ENCODE peak calls at places on chromosomes 2 and 18, in eight cellular contexts. P, I, H, K, E, D, F and N are unnamed samples. For H3K27me3, the result is how much of the 10 kb centered on the place peaks cover.

GRCh38 chr2:25558262-25558661 is 115.1 kb downstream of the DTNB start:
- DNase-seq in K (peak), E (peak), H (no peak), F (no peak), P (no peak), I (peak), D (peak), N (no peak)

GRCh38 chr2:30385327-30385726 is 61.7 kb upstream of the LCLAT1 start:
- DNase-seq in D (no peak), E (peak), H (peak), I (peak), F (no peak), P (no peak), K (no peak), N (peak)

GRCh38 chr2:130756041-130756720 is 841 bp downstream of the AMER3 start:
- DNase-seq in H (peak), D (no peak), F (no peak), E (peak), P (no peak), I (peak), K (no peak), N (no peak)

GRCh38 chr2:208072250-208072892 is 47.0 kb upstream of the PLEKHM3 start:
- DNase-seq in D (peak), H (peak), F (peak), P (peak), I (peak), K (no peak), E (peak), N (peak)

GRCh38 chr18:46416706-46417638 is 240.0 kb downstream of the LOXHD1 start:
- DNase-seq in K (no peak), E (no peak), H (no peak), P (no peak), D (no peak), F (peak), I (no peak), N (no peak)

GRCh38 chr18:55641501-55641900 is 53.5 kb upstream of the TCF4 start:
- DNase-seq in I (no peak), K (no peak), H (no peak), E (peak), P (no peak), F (no peak), D (no peak), N (no peak)

GRCh38 chr2:223526106-223526505 is 76.1 kb downstream of the SCG2 start:
- DNase-seq in K (no peak), P (no peak), I (peak), E (no peak), F (peak), D (no peak), H (no peak), N (no peak)

GRCh38 chr2:46296216-46296839 is 879 bp upstream of the EPAS1 start:
- DNase-seq in P (no peak), E (peak), I (peak), F (no peak), D (peak), H (peak), K (peak), N (peak)

GRCh38 chr2:17661460-17661859 is 92.2 kb downstream of the SMC6 start:
- DNase-seq in K (no peak), P (no peak), E (no peak), I (no peak), H (no peak), F (no peak), D (no peak), N (no peak)

GRCh38 chr2:172283476-172283875 is 143.9 kb upstream of the ITGA6 start:
- DNase-seq in D (no peak), F (no peak), P (no peak), I (no peak), K (no peak), H (no peak), E (peak), N (no peak)

GRCh38 chr2:43430489-43430888 is 165.3 kb downstream of the THADA start:
- DNase-seq in H (no peak), D (no peak), P (no peak), K (no peak), F (no peak), E (no peak), I (peak), N (no peak)

GRCh38 chr2:201057089-201057499 is 14.4 kb downstream of the HYCC2 start:
- DNase-seq in P (no peak), I (no peak), E (peak), K (no peak), D (no peak), F (no peak), H (no peak), N (no peak)

GRCh38 chr18:23553887-23554286 is 32.4 kb downstream of the NPC1 start:
- DNase-seq in H (no peak), D (no peak), I (no peak), P (no peak), E (no peak), K (no peak), F (no peak), N (no peak)

GRCh38 chr18:58661423-58661822 is 9.8 kb upstream of the MALT1 start:
- DNase-seq in E (peak), H (no peak), K (no peak), D (no peak), F (no peak), P (no peak), I (peak), N (no peak)

GRCh38 chr2:188725981-188726380 is 248.2 kb upstream of the COL3A1 start:
- DNase-seq in I (peak), P (no peak), H (no peak), K (no peak), E (peak), F (no peak), D (no peak), N (no peak)

GRCh38 chr2:219285894-219286425 is 6.8 kb downstream of the DNAJB2 start:
- DNase-seq in H (peak), F (no peak), D (peak), K (no peak), E (peak), P (no peak), I (no peak), N (peak)

GRCh38 chr2:186645999-186646398 is 47.9 kb upstream of the FAM171B start:
- DNase-seq in E (no peak), H (no peak), F (no peak), P (no peak), I (no peak), D (no peak), K (no peak), N (no peak)

GRCh38 chr2:10079931-10080535 is at the start of gene CYS1:
- DNase-seq in D (no peak), K (peak), P (no peak), F (no peak), E (peak), I (no peak), H (peak), N (peak)

GRCh38 chr18:51234117-51235010 is 36.9 kb upstream of the MEX3C start:
- DNase-seq in K (no peak), P (no peak), E (peak), F (no peak), I (no peak), H (no peak), D (no peak), N (no peak)

GRCh38 chr2:144343135-144343534 is 176.8 kb downstream of the ZEB2 start:
- DNase-seq in K (no peak), D (no peak), P (no peak), H (no peak), I (peak), E (no peak), F (no peak), N (no peak)

GRCh38 chr2:223815884-223816570 is 21.4 kb downstream of the AP1S3 start:
- DNase-seq in K (no peak), I (peak), E (peak), H (no peak), F (peak), P (no peak), D (no peak), N (no peak)

GRCh38 chr2:191646612-191646902 is 31.4 kb upstream of the NABP1 start:
- DNase-seq in H (no peak), I (peak), E (peak), D (no peak), P (no peak), K (no peak), F (no peak), N (no peak)

GRCh38 chr18:32548688-32549087 is 78.0 kb upstream of the GAREM1 start:
- DNase-seq in F (no peak), I (no peak), H (peak), K (no peak), E (no peak), P (no peak), D (no peak), N (no peak)

GRCh38 chr2:9188823-9189222 is 17.8 kb upstream of the ASAP2 start:
- DNase-seq in K (no peak), H (no peak), I (no peak), D (no peak), E (no peak), F (no peak), P (no peak), N (no peak)

GRCh38 chr2:45637440-45637839 is 14.0 kb upstream of the PRKCE start:
- DNase-seq in E (no peak), I (peak), K (no peak), F (no peak), H (no peak), D (no peak), P (no peak), N (peak)

GRCh38 chr2:24402242-24403092 is 42.1 kb upstream of the ITSN2 start:
- DNase-seq in K (no peak), E (no peak), P (no peak), H (no peak), D (no peak), I (no peak), F (no peak), N (no peak)

GRCh38 chr2:84840306-84840705 is 40.6 kb downstream of the TRABD2A start:
- DNase-seq in E (peak), P (no peak), H (no peak), F (no peak), I (no peak), D (no peak), K (no peak), N (no peak)

GRCh38 chr2:162732946-162733698 is 105.4 kb downstream of the KCNH7 start:
- DNase-seq in F (no peak), H (no peak), P (no peak), D (no peak), E (no peak), I (peak), K (peak), N (peak)

GRCh38 chr2:96214554-96214953 is 5.9 kb upstream of the STARD7 start:
- DNase-seq in H (no peak), D (no peak), F (no peak), K (no peak), E (no peak), P (no peak), I (no peak), N (no peak)

GRCh38 chr18:30658306-30658705 is 384.2 kb downstream of the DSC3 start:
- DNase-seq in D (no peak), F (no peak), H (no peak), E (no peak), K (no peak), P (no peak), I (no peak), N (peak)

GRCh38 chr2:99754215-99754614 is 264.4 kb upstream of the REV1 start:
- DNase-seq in P (no peak), I (peak), K (no peak), H (no peak), D (no peak), E (peak), F (no peak), N (no peak)

GRCh38 chr2:190367091-190367490 is 23.7 kb downstream of the INPP1 start:
- DNase-seq in F (no peak), P (no peak), E (no peak), D (no peak), H (no peak), K (no peak), I (no peak), N (no peak)

GRCh38 chr2:54212456-54212855 is 43.6 kb downstream of the TSPYL6 start:
- DNase-seq in P (no peak), D (no peak), H (no peak), E (peak), I (peak), F (no peak), K (no peak), N (peak)

GRCh38 chr2:174729797-174730529 is 34.3 kb downstream of the CHRNA1 start:
- DNase-seq in E (peak), I (no peak), D (no peak), H (peak), P (peak), F (no peak), K (no peak), N (peak)

GRCh38 chr18:58611471-58612131 is 17.3 kb downstream of the ALPK2 start:
- DNase-seq in K (no peak), E (no peak), D (no peak), H (peak), I (no peak), F (no peak), P (no peak), N (no peak)

GRCh38 chr2:225566798-225567197 is 167.3 kb downstream of the NYAP2 start:
- DNase-seq in P (no peak), K (no peak), I (peak), F (no peak), E (no peak), D (no peak), H (no peak), N (no peak)

GRCh38 chr2:102449370-102449974 is 23.6 kb upstream of the SLC9A4 start:
- DNase-seq in D (peak), K (no peak), I (peak), P (peak), F (peak), E (peak), H (peak), N (no peak)

GRCh38 chr18:10455726-10456453 is 1.5 kb downstream of the APCDD1 start:
- DNase-seq in F (no peak), I (no peak), P (no peak), E (no peak), K (no peak), H (peak), D (no peak), N (no peak)
- H3K27me3 ChIP-seq in F (under half), I (half or more), P (under half), E (under half), K (under half), H (under half), D (under half), N (under half)

GRCh38 chr2:222283634-222284033 is 15.2 kb downstream of the PAX3 start:
- DNase-seq in P (no peak), E (no peak), F (no peak), D (no peak), H (peak), I (no peak), K (no peak), N (no peak)
- H3K27me3 ChIP-seq in P (under half), E (under half), F (half or more), D (under half), H (under half), I (half or more), K (under half), N (under half)

GRCh38 chr2:133871810-133872209 is 303.5 kb upstream of the NCKAP5 start:
- DNase-seq in E (no peak), I (peak), H (no peak), K (no peak), D (no peak), P (no peak), F (no peak), N (peak)
- H3K27me3 ChIP-seq in E (under half), I (under half), H (under half), K (under half), D (under half), P (under half), F (under half), N (under half)

DNA sequence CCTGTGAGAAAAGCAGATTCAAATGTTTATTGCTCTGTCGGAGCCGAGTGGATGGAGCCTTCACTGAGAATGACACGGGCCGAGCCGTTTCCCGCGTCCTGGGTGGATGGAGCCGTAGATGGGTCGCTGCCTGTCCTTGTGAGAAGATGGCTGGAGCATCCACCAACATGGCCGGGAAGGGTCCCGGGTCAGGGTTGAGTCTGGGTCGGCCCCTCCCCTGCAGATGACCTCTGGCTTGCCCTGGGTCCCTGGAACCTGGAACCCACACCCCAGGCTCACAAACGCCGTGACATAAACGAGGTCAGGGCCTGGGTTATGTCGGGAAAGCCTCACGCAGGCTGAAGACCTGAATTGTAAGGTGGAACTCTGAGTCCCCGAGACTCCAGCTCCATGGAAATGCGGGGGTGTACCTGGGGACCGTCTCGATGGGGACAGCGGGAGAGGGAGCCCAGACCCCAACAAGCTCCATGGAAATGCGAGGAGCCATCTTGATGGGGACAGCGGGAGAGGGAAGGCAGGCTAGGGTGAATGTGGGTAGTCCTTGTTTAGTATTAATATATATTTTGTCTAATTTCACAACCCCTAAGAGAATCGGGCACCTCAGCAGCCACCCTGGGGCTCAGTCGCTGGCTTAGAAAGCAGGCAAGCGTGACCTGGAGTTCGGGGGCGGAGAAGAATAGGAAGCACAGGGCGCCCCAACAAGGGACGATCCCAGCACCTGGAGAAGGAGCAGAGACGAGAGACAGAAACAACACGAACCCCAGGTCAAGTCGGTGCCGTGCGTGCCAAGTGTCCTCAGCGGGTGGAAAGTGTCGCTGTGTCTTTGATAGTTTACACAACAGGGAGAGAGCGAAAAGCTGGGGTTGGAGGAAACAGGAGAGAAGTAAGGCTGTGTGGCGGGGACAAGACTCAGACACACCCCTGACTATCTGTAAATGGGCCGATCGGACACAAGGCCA is 95.1 kb downstream of the NFATC1 start:
- DNase-seq in I (no peak), D (no peak), K (no peak), P (no peak), H (peak), E (no peak), F (no peak), N (no peak)
- H3K27me3 ChIP-seq in I (under half), D (under half), K (under half), P (under half), H (under half), E (under half), F (under half), N (under half)

GRCh38 chr2:27496357-27497287 is at the start of gene GCKR:
- DNase-seq in I (no peak), P (no peak), F (no peak), H (no peak), K (no peak), D (no peak), E (peak), N (peak)
- H3K27me3 ChIP-seq in I (under half), P (half or more), F (under half), H (under half), K (under half), D (under half), E (under half), N (under half)

GRCh38 chr2:177797808-177798207 is 274.8 kb downstream of the PDE11A start:
- DNase-seq in E (no peak), I (no peak), H (peak), D (no peak), F (no peak), K (no peak), P (no peak), N (no peak)

GRCh38 chr2:177796011-177796410 is 276.6 kb downstream of the PDE11A start:
- DNase-seq in F (no peak), D (no peak), P (no peak), K (no peak), H (no peak), E (no peak), I (no peak), N (no peak)

GRCh38 chr2:177796644-177797415 is 275.7 kb downstream of the PDE11A start:
- DNase-seq in P (no peak), I (no peak), H (no peak), F (no peak), D (no peak), K (no peak), E (no peak), N (no peak)

DNA sequence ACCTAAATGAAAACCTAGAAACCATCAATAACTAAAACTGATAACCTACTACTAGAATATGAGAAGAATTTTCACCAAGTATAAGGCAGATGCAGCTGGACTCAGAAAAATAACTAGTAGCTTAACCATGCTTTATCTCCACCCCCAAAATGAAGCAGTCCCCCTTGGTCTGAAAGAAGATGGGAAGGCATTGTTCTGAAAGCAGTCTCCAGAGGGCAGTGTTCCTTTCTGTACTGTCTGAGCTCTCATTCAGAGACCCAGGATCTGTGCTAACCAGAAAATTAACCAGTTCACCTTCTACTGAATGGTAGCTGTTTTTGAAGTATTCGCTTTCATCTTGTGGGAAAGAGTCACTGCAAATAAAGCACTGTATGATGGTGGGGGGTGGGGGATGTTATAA is 273.0 kb downstream of the PDE11A start:
- DNase-seq in I (peak), K (no peak), F (no peak), E (peak), P (no peak), H (peak), D (peak), N (no peak)
- H3K27me3 ChIP-seq in I (under half), K (under half), F (under half), E (under half), P (under half), H (under half), D (under half), N (under half)

DNA sequence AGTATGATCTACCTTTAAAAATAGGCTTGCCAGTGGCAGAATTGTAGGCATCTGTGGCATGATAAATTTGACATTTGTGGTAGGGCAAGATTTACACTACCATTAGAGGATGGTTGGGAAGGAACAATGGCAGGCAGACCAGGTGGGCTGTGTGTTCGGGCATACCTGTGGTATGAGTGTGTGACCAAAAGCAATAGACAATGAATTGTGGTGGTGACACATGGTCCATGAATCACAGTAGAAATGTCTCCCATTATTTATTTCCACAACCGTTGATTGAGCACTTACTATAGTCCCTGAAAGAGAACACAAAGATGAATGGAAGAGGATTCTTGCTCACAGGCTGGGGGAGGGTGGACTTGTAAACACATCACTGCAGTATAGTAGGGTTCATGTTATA is 29.9 kb upstream of the RUFY4 start:
- DNase-seq in E (no peak), P (no peak), H (no peak), F (no peak), I (peak), D (no peak), K (no peak), N (no peak)
- H3K27me3 ChIP-seq in E (half or more), P (under half), H (under half), F (under half), I (under half), D (under half), K (under half), N (under half)